ENCODE peak calls at places on chromosomes 7 and 10, in eight cellular contexts. One of them, this sample, is unnamed.

GRCh38 chr10:133248334-133248715 is 10.7 kb downstream of the VENTX start:
- DNase-seq in CD4-positive, alpha-beta T cell: no peak
- DNase-seq in heart right ventricle: no peak
- DNase-seq in HCT116: no peak
- DNase-seq in mucosa of descending colon: no peak
- DNase-seq in Calu3: no peak
- DNase-seq in HFF-Myc: no peak
- DNase-seq in endothelial cell: no peak
- DNase-seq in this sample: no peak

GRCh38 chr10:129652521-129653201 is 185.6 kb downstream of the MGMT start:
- DNase-seq in CD4-positive, alpha-beta T cell: no peak
- DNase-seq in heart right ventricle: no peak
- DNase-seq in HCT116: no peak
- DNase-seq in mucosa of descending colon: no peak
- DNase-seq in Calu3: no peak
- DNase-seq in HFF-Myc: no peak
- DNase-seq in endothelial cell: no peak
- DNase-seq in this sample: no peak

GRCh38 chr10:49185213-49185612 is 3.0 kb downstream of the TMEM273 start:
- DNase-seq in CD4-positive, alpha-beta T cell: no peak
- DNase-seq in heart right ventricle: no peak
- DNase-seq in HCT116: no peak
- DNase-seq in mucosa of descending colon: no peak
- DNase-seq in Calu3: no peak
- DNase-seq in HFF-Myc: no peak
- DNase-seq in endothelial cell: no peak
- DNase-seq in this sample: no peak

GRCh38 chr10:98556061-98556460 is 109.3 kb upstream of the HPS1 start:
- DNase-seq in CD4-positive, alpha-beta T cell: no peak
- DNase-seq in heart right ventricle: no peak
- DNase-seq in HCT116: no peak
- DNase-seq in mucosa of descending colon: no peak
- DNase-seq in Calu3: no peak
- DNase-seq in HFF-Myc: no peak
- DNase-seq in endothelial cell: no peak
- DNase-seq in this sample: no peak

GRCh38 chr7:108109216-108109908 is 20.8 kb downstream of the LAMB4 start:
- DNase-seq in CD4-positive, alpha-beta T cell: no peak
- DNase-seq in heart right ventricle: no peak
- DNase-seq in HCT116: peak
- DNase-seq in mucosa of descending colon: peak
- DNase-seq in Calu3: peak
- DNase-seq in HFF-Myc: no peak
- DNase-seq in endothelial cell: no peak
- DNase-seq in this sample: no peak

GRCh38 chr7:141333459-141333858 is 217.8 kb upstream of the AGK start:
- DNase-seq in CD4-positive, alpha-beta T cell: no peak
- DNase-seq in heart right ventricle: no peak
- DNase-seq in HCT116: no peak
- DNase-seq in mucosa of descending colon: no peak
- DNase-seq in Calu3: no peak
- DNase-seq in HFF-Myc: no peak
- DNase-seq in endothelial cell: peak
- DNase-seq in this sample: no peak

GRCh38 chr10:22646291-22646926 is 68.0 kb downstream of the PIP4K2A start:
- DNase-seq in CD4-positive, alpha-beta T cell: no peak
- DNase-seq in heart right ventricle: no peak
- DNase-seq in HCT116: no peak
- DNase-seq in mucosa of descending colon: no peak
- DNase-seq in Calu3: no peak
- DNase-seq in HFF-Myc: no peak
- DNase-seq in endothelial cell: no peak
- DNase-seq in this sample: no peak

GRCh38 chr10:72035488-72035887 is 52.9 kb downstream of the SPOCK2 start:
- DNase-seq in CD4-positive, alpha-beta T cell: no peak
- DNase-seq in heart right ventricle: no peak
- DNase-seq in HCT116: no peak
- DNase-seq in mucosa of descending colon: no peak
- DNase-seq in Calu3: no peak
- DNase-seq in HFF-Myc: no peak
- DNase-seq in endothelial cell: no peak
- DNase-seq in this sample: no peak

GRCh38 chr7:17844514-17845196 is 95.6 kb downstream of the SNX13 start:
- DNase-seq in CD4-positive, alpha-beta T cell: no peak
- DNase-seq in heart right ventricle: no peak
- DNase-seq in HCT116: no peak
- DNase-seq in mucosa of descending colon: no peak
- DNase-seq in Calu3: peak
- DNase-seq in HFF-Myc: no peak
- DNase-seq in endothelial cell: no peak
- DNase-seq in this sample: no peak

GRCh38 chr7:139127648-139128047 is 18.1 kb upstream of the ZC3HAV1 start:
- DNase-seq in CD4-positive, alpha-beta T cell: no peak
- DNase-seq in heart right ventricle: no peak
- DNase-seq in HCT116: no peak
- DNase-seq in mucosa of descending colon: no peak
- DNase-seq in Calu3: no peak
- DNase-seq in HFF-Myc: no peak
- DNase-seq in endothelial cell: no peak
- DNase-seq in this sample: no peak

GRCh38 chr7:1300636-1301035 is 68.0 kb downstream of the UNCX start:
- DNase-seq in CD4-positive, alpha-beta T cell: no peak
- DNase-seq in heart right ventricle: no peak
- DNase-seq in HCT116: no peak
- DNase-seq in mucosa of descending colon: no peak
- DNase-seq in Calu3: no peak
- DNase-seq in HFF-Myc: no peak
- DNase-seq in endothelial cell: no peak
- DNase-seq in this sample: no peak

GRCh38 chr10:58275908-58276307 is 6.9 kb downstream of the CISD1 start:
- DNase-seq in CD4-positive, alpha-beta T cell: no peak
- DNase-seq in heart right ventricle: no peak
- DNase-seq in HCT116: no peak
- DNase-seq in mucosa of descending colon: no peak
- DNase-seq in Calu3: no peak
- DNase-seq in HFF-Myc: no peak
- DNase-seq in endothelial cell: no peak
- DNase-seq in this sample: no peak

GRCh38 chr7:111591-111990 is 80.8 kb upstream of the FAM20C start:
- DNase-seq in CD4-positive, alpha-beta T cell: no peak
- DNase-seq in heart right ventricle: no peak
- DNase-seq in HCT116: no peak
- DNase-seq in mucosa of descending colon: no peak
- DNase-seq in Calu3: no peak
- DNase-seq in HFF-Myc: no peak
- DNase-seq in endothelial cell: no peak
- DNase-seq in this sample: no peak

GRCh38 chr7:65800890-65801341 is 72.0 kb upstream of the VKORC1L1 start:
- DNase-seq in CD4-positive, alpha-beta T cell: no peak
- DNase-seq in heart right ventricle: no peak
- DNase-seq in HCT116: no peak
- DNase-seq in mucosa of descending colon: no peak
- DNase-seq in Calu3: no peak
- DNase-seq in HFF-Myc: no peak
- DNase-seq in endothelial cell: peak
- DNase-seq in this sample: no peak

GRCh38 chr7:109926738-109927137 is 1164.2 kb upstream of the LRRN3 start:
- DNase-seq in CD4-positive, alpha-beta T cell: no peak
- DNase-seq in heart right ventricle: no peak
- DNase-seq in HCT116: no peak
- DNase-seq in mucosa of descending colon: no peak
- DNase-seq in Calu3: no peak
- DNase-seq in HFF-Myc: no peak
- DNase-seq in endothelial cell: no peak
- DNase-seq in this sample: no peak

GRCh38 chr10:98269435-98269912 is 1.5 kb upstream of the LOXL4 start:
- DNase-seq in CD4-positive, alpha-beta T cell: no peak
- DNase-seq in heart right ventricle: peak
- DNase-seq in HCT116: peak
- DNase-seq in mucosa of descending colon: no peak
- DNase-seq in Calu3: peak
- DNase-seq in HFF-Myc: no peak
- DNase-seq in endothelial cell: no peak
- DNase-seq in this sample: peak

GRCh38 chr7:95725170-95725569 is 47.2 kb upstream of the DYNC1I1 start:
- DNase-seq in CD4-positive, alpha-beta T cell: no peak
- DNase-seq in heart right ventricle: no peak
- DNase-seq in HCT116: no peak
- DNase-seq in mucosa of descending colon: no peak
- DNase-seq in Calu3: no peak
- DNase-seq in HFF-Myc: no peak
- DNase-seq in endothelial cell: no peak
- DNase-seq in this sample: no peak

GRCh38 chr10:111762114-111762513 is 421.5 kb downstream of the GPAM start:
- DNase-seq in CD4-positive, alpha-beta T cell: no peak
- DNase-seq in heart right ventricle: no peak
- DNase-seq in HCT116: no peak
- DNase-seq in mucosa of descending colon: no peak
- DNase-seq in Calu3: no peak
- DNase-seq in HFF-Myc: no peak
- DNase-seq in endothelial cell: no peak
- DNase-seq in this sample: no peak

GRCh38 chr10:111756541-111757061 is 427.0 kb downstream of the GPAM start:
- DNase-seq in CD4-positive, alpha-beta T cell: no peak
- DNase-seq in heart right ventricle: no peak
- DNase-seq in HCT116: peak
- DNase-seq in mucosa of descending colon: peak
- DNase-seq in Calu3: peak
- DNase-seq in HFF-Myc: no peak
- DNase-seq in endothelial cell: peak
- DNase-seq in this sample: no peak

GRCh38 chr10:111758593-111758992 is 425.0 kb downstream of the GPAM start:
- DNase-seq in CD4-positive, alpha-beta T cell: no peak
- DNase-seq in heart right ventricle: no peak
- DNase-seq in HCT116: no peak
- DNase-seq in mucosa of descending colon: no peak
- DNase-seq in Calu3: no peak
- DNase-seq in HFF-Myc: no peak
- DNase-seq in endothelial cell: no peak
- DNase-seq in this sample: no peak
- TF ChIP-seq CTCF in CD4-positive, alpha-beta T cell: no peak
- TF ChIP-seq CTCF in heart right ventricle: no peak
- TF ChIP-seq CTCF in HCT116: no peak
- TF ChIP-seq CTCF in mucosa of descending colon: no peak
- TF ChIP-seq CTCF in Calu3: no peak
- TF ChIP-seq CTCF in HFF-Myc: no peak
- TF ChIP-seq CTCF in endothelial cell: no peak
- TF ChIP-seq CTCF in this sample: no peak

DNA sequence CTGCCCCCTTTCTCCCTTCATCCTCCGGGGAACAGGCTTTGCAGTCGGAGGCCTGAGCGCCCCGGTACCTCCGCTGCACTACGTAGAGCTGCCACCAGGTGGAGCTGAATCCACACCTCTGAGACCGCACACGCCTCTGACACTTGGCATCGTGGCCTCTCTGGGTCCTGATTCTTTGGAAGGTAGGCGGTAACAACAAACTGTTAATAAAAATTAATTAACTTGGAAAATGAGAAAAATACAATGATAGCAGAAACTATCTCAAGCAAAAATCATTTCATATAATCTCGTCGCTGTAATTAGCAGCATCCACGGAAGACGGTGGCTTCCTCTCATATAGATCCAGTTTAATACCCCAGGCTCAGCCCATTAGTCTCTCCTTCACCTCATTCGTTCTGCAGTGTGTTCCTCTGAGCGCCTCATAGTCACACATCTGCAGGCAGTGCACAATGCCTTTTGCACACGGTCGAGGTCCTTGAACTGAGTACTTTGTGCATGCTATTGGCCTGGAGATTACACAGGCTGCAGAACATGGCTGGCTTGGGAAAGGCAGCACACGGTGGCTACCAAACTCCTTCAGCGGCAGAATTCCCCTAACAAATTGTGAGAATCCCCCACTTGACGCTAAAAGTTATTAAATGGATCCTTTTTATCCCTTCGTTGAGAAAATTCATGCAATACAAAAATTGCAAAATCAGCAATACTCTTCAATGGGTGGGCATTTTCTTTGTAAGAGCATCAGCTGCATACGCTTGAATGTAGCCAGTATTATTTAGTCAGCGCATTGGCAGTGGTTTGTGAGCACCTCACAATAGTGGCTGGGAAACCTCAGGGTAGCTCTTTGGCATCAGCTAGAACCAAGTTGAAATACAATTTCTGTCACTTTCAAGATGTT is 18.7 kb downstream of the OR9A2 start:
- DNase-seq in CD4-positive, alpha-beta T cell: peak
- DNase-seq in heart right ventricle: peak
- DNase-seq in HCT116: peak
- DNase-seq in mucosa of descending colon: peak
- DNase-seq in Calu3: peak
- DNase-seq in HFF-Myc: no peak
- DNase-seq in endothelial cell: peak
- DNase-seq in this sample: peak
- TF ChIP-seq CTCF in CD4-positive, alpha-beta T cell: peak
- TF ChIP-seq CTCF in heart right ventricle: peak
- TF ChIP-seq CTCF in HCT116: peak
- TF ChIP-seq CTCF in mucosa of descending colon: peak
- TF ChIP-seq CTCF in Calu3: peak
- TF ChIP-seq CTCF in HFF-Myc: peak
- TF ChIP-seq CTCF in endothelial cell: peak
- TF ChIP-seq CTCF in this sample: no peak

GRCh38 chr7:112074464-112074863 is 131.7 kb downstream of the DOCK4 start:
- DNase-seq in CD4-positive, alpha-beta T cell: no peak
- DNase-seq in heart right ventricle: no peak
- DNase-seq in HCT116: no peak
- DNase-seq in mucosa of descending colon: no peak
- DNase-seq in Calu3: no peak
- DNase-seq in HFF-Myc: no peak
- DNase-seq in endothelial cell: no peak
- DNase-seq in this sample: no peak
- TF ChIP-seq CTCF in CD4-positive, alpha-beta T cell: no peak
- TF ChIP-seq CTCF in heart right ventricle: no peak
- TF ChIP-seq CTCF in HCT116: no peak
- TF ChIP-seq CTCF in mucosa of descending colon: no peak
- TF ChIP-seq CTCF in Calu3: no peak
- TF ChIP-seq CTCF in HFF-Myc: no peak
- TF ChIP-seq CTCF in endothelial cell: no peak
- TF ChIP-seq CTCF in this sample: no peak

DNA sequence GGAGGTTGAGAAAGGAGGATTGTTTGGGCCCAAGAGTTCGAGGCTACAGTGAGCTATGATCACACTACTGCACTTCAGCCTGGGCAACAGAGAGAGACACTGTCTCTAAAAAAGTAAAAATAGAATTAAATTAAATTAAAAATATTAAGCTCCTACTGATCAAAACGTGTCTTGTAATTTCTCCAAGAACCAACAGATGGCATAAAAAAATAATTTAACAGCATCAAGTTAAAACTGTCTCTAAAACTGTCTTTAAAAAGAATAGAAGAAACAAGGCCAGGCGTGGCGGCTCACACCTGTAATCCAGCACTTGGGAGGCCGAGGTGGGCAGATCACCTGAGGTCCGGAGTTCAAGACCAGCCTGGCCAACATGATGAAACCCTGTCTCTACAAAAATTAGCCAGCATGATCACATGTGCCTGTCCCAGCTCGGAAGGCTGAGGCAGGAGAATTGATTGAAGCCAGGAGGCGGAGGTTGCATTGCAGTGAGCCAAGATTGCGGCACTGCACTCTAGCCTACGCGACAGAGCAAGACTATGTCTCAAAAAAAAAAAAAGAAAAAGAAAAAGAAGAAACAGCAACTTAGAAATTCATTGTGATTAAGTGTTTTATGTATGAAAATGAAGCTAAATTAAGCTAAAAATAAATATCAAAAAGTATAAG is 24.5 kb downstream of the MTPAP start:
- DNase-seq in CD4-positive, alpha-beta T cell: no peak
- DNase-seq in heart right ventricle: no peak
- DNase-seq in HCT116: no peak
- DNase-seq in mucosa of descending colon: no peak
- DNase-seq in Calu3: no peak
- DNase-seq in HFF-Myc: no peak
- DNase-seq in endothelial cell: no peak
- DNase-seq in this sample: no peak
- TF ChIP-seq CTCF in CD4-positive, alpha-beta T cell: no peak
- TF ChIP-seq CTCF in heart right ventricle: no peak
- TF ChIP-seq CTCF in HCT116: no peak
- TF ChIP-seq CTCF in mucosa of descending colon: no peak
- TF ChIP-seq CTCF in Calu3: no peak
- TF ChIP-seq CTCF in HFF-Myc: no peak
- TF ChIP-seq CTCF in endothelial cell: no peak
- TF ChIP-seq CTCF in this sample: no peak